ENCODE peak calls at places on chromosomes 5 and 9, in four cellular contexts. N, D, Z and Y are unnamed samples. For H3K36me3, the result is how much of the 10 kb centered on the place peaks cover.

GRCh38 chr5:125412561-125413535 is 666.4 kb upstream of the ZNF608 start:
- DNase-seq in N (peak), D (peak), Z (peak), Y (peak)

GRCh38 chr5:132662925-132663770 is 5.2 kb downstream of the IL13 start:
- DNase-seq in N (no peak), D (no peak), Z (no peak), Y (no peak)

GRCh38 chr9:21778300-21778699 is 24.1 kb upstream of the MTAP start:
- DNase-seq in N (no peak), D (no peak), Z (no peak), Y (no peak)

GRCh38 chr9:87714819-87715218 is 11.1 kb upstream of the CTSL start:
- DNase-seq in N (no peak), D (no peak), Z (peak), Y (peak)

GRCh38 chr5:57219386-57219785 is 45.5 kb downstream of the GPBP1 start:
- DNase-seq in N (no peak), D (no peak), Z (no peak), Y (no peak)

GRCh38 chr5:143837306-143837848 is 25.4 kb downstream of the HMHB1 start:
- DNase-seq in N (no peak), D (no peak), Z (peak), Y (no peak)

GRCh38 chr9:113621309-113621791 is 157.8 kb downstream of the RGS3 start:
- DNase-seq in N (no peak), D (peak), Z (peak), Y (peak)

GRCh38 chr5:137504916-137505315 is 5.8 kb upstream of the SPOCK1 start:
- DNase-seq in N (no peak), D (no peak), Z (no peak), Y (no peak)

GRCh38 chr5:80198920-80199319 is 56.9 kb downstream of the SERINC5 start:
- DNase-seq in N (no peak), D (no peak), Z (no peak), Y (no peak)

GRCh38 chr5:140295414-140295813 is 7.5 kb downstream of the PFDN1 start:
- DNase-seq in N (no peak), D (no peak), Z (peak), Y (peak)

GRCh38 chr5:133627180-133627579 is 14.8 kb upstream of the FSTL4 start:
- DNase-seq in N (no peak), D (no peak), Z (no peak), Y (no peak)

GRCh38 chr5:161165998-161166660 is 314.1 kb upstream of the ATP10B start:
- DNase-seq in N (no peak), D (peak), Z (no peak), Y (no peak)

GRCh38 chr9:37988041-37988440 is 81.0 kb downstream of the SHB start:
- DNase-seq in N (no peak), D (no peak), Z (no peak), Y (no peak)

GRCh38 chr5:40258205-40258604 is 421.5 kb upstream of the PTGER4 start:
- DNase-seq in N (no peak), D (no peak), Z (no peak), Y (no peak)

GRCh38 chr9:80806675-80807074 is 882.7 kb downstream of the TLE1 start:
- DNase-seq in N (no peak), D (no peak), Z (no peak), Y (no peak)

GRCh38 chr9:123011878-123012528 is 21.5 kb upstream of the GPR21 start:
- DNase-seq in N (no peak), D (no peak), Z (no peak), Y (no peak)

GRCh38 chr9:110897899-110898298 is 140.4 kb downstream of the LPAR1 start:
- DNase-seq in N (no peak), D (no peak), Z (no peak), Y (no peak)

GRCh38 chr9:135023389-135023788 is 64.1 kb upstream of the OLFM1 start:
- DNase-seq in N (no peak), D (no peak), Z (peak), Y (no peak)

GRCh38 chr5:147479431-147479830 is 30.4 kb downstream of the DPYSL3 start:
- DNase-seq in N (no peak), D (no peak), Z (no peak), Y (no peak)

GRCh38 chr9:70597886-70598285 is 183.4 kb upstream of the KLF9 start:
- DNase-seq in N (no peak), D (no peak), Z (no peak), Y (no peak)

GRCh38 chr9:70603020-70603411 is 188.6 kb upstream of the KLF9 start:
- DNase-seq in N (no peak), D (no peak), Z (no peak), Y (no peak)

GRCh38 chr9:70601000-70601929 is 186.8 kb upstream of the KLF9 start:
- DNase-seq in N (peak), D (peak), Z (peak), Y (peak)

GRCh38 chr9:70600479-70600878 is 186.0 kb upstream of the KLF9 start:
- DNase-seq in N (no peak), D (no peak), Z (peak), Y (peak)

GRCh38 chr9:70602364-70603019 is 188.0 kb upstream of the KLF9 start:
- DNase-seq in N (no peak), D (no peak), Z (peak), Y (peak)
- H3K4me3 ChIP-seq in N (peak), D (peak), Z (peak), Y (peak)

GRCh38 chr9:94905606-94906005 is 179.1 kb downstream of the AOPEP start:
- DNase-seq in N (no peak), D (no peak), Z (no peak), Y (no peak)
- H3K27ac ChIP-seq in N (no peak), D (no peak), Z (no peak), Y (no peak)

GRCh38 chr9:33917036-33917435 is 100.1 kb downstream of the UBE2R2 start:
- DNase-seq in N (no peak), D (no peak), Z (no peak), Y (no peak)
- H3K36me3 ChIP-seq in N (half or more), D (half or more), Z (under half), Y (under half)

GRCh38 chr9:133533878-133534277 is 626 bp upstream of the ADAMTSL2 start:
- DNase-seq in N (no peak), D (no peak), Z (no peak), Y (no peak)
- H3K4me3 ChIP-seq in N (peak), D (peak), Z (no peak), Y (peak)

GRCh38 chr5:96235008-96235910 is 197.8 kb downstream of the PCSK1 start:
- DNase-seq in N (no peak), D (no peak), Z (no peak), Y (no peak)
- H3K27ac ChIP-seq in N (peak), D (peak), Z (no peak), Y (peak)

GRCh38 chr9:129878253-129878652 is 43.0 kb downstream of the USP20 start:
- DNase-seq in N (no peak), D (no peak), Z (no peak), Y (no peak)
- H3K36me3 ChIP-seq in N (under half), D (under half), Z (under half), Y (under half)

GRCh38 chr9:128819716-128820664 is 1.7 kb downstream of the ENDOG start:
- DNase-seq in N (no peak), D (no peak), Z (no peak), Y (peak)
- H3K4me3 ChIP-seq in N (peak), D (peak), Z (no peak), Y (no peak)

GRCh38 chr9:4620046-4620765 is 41.9 kb upstream of the PLPP6 start:
- DNase-seq in N (no peak), D (no peak), Z (no peak), Y (no peak)
- H3K27ac ChIP-seq in N (no peak), D (no peak), Z (no peak), Y (no peak)